ENCODE peak calls at places on chromosomes 12 and 14, in eight cellular contexts. M is GM06990, L is tibial artery, F is right lobe of liver, T is cardiac fibroblast, J is ovary, V is NB4, D is lower lobe of right lung. R is an unnamed sample.

GRCh38 chr12:49706351-49707126 is 666 bp downstream of the FMNL3 start:
- DNase-seq in D (peak; percentile 55), L (peak; percentile 25), M (peak; percentile 49), T (peak; percentile 49), V (peak; percentile 36), J (peak; percentile 70), F (peak; percentile 50), R (peak; percentile 39)

GRCh38 chr14:73718742-73719251 is 4.6 kb upstream of the PNMA1 start:
- DNase-seq in M (no peak), D (no peak), F (no peak), J (peak; percentile 85), L (no peak), V (no peak), T (no peak), R (no peak)

GRCh38 chr14:100873083-100873482 is 30.4 kb downstream of the RTL1 start:
- DNase-seq in D (peak; percentile 4), F (no peak), V (no peak), T (no peak), J (peak; percentile 29), M (no peak), L (no peak), R (peak; percentile 8)

GRCh38 chr12:16347391-16348298 is at the start of gene MGST1:
- DNase-seq in D (peak; percentile 90), L (peak; percentile 54), J (no peak), V (peak; percentile 89), M (peak; percentile 69), F (peak; percentile 93), T (peak; percentile 74), R (no peak)

GRCh38 chr12:127750076-127750840 is 516.7 kb upstream of the TMEM132C start:
- DNase-seq in J (no peak), F (no peak), M (no peak), D (no peak), V (no peak), L (no peak), T (no peak), R (no peak)

GRCh38 chr14:19823765-19824164 is 20.2 kb downstream of the OR4N2 start:
- DNase-seq in M (no peak), V (no peak), L (no peak), J (no peak), D (no peak), F (no peak), T (peak; percentile 47), R (no peak)

GRCh38 chr12:118120579-118121363 is 15.2 kb upstream of the PEBP1 start:
- DNase-seq in M (peak; percentile 36), F (peak; percentile 81), V (peak; percentile 80), L (peak; percentile 68), J (peak; percentile 91), D (peak; percentile 81), T (peak; percentile 78), R (peak; percentile 74)

GRCh38 chr14:31582286-31582691 is 21.1 kb downstream of the NUBPL start:
- DNase-seq in T (peak; percentile 41), J (peak; percentile 42), L (peak; percentile 33), V (no peak), D (no peak), M (no peak), F (no peak), R (no peak)

GRCh38 chr12:27610380-27610779 is 85.9 kb upstream of the REP15 start:
- DNase-seq in F (no peak), J (no peak), D (no peak), V (no peak), T (peak; percentile 53), M (no peak), L (no peak), R (no peak)

GRCh38 chr14:58746261-58746660 is 108.5 kb downstream of the DACT1 start:
- DNase-seq in L (no peak), J (no peak), T (peak; percentile 85), V (no peak), D (no peak), F (no peak), M (no peak), R (no peak)

GRCh38 chr12:104632724-104633181 is 176.0 kb downstream of the CHST11 start:
- DNase-seq in L (no peak), D (no peak), J (no peak), M (no peak), V (no peak), F (no peak), T (peak; percentile 36), R (no peak)

GRCh38 chr12:56157201-56158028 is 744 bp upstream of the MYL6 start:
- DNase-seq in M (peak; percentile 80), F (peak; percentile 70), D (peak; percentile 80), T (peak; percentile 85), L (peak; percentile 78), J (peak; percentile 90), V (peak; percentile 87), R (peak; percentile 79)

GRCh38 chr14:72608391-72609204 is 285.3 kb downstream of the DPF3 start:
- DNase-seq in M (no peak), V (peak; percentile 43), D (no peak), J (no peak), F (no peak), L (no peak), T (peak; percentile 91), R (no peak)

GRCh38 chr12:85588221-85588620 is 248.0 kb downstream of the RASSF9 start:
- DNase-seq in L (no peak), F (no peak), M (no peak), T (no peak), D (no peak), V (no peak), J (no peak), R (no peak)

GRCh38 chr14:55556929-55557623 is 22.9 kb upstream of the KTN1 start:
- DNase-seq in J (peak; percentile 55), T (peak; percentile 77), M (no peak), D (peak; percentile 86), F (peak; percentile 81), L (peak; percentile 51), V (no peak), R (peak; percentile 87)

GRCh38 chr12:20967756-20968155 is 157.3 kb downstream of the SLCO1B3 start:
- DNase-seq in D (no peak), M (no peak), T (no peak), J (no peak), F (no peak), L (no peak), V (no peak), R (no peak)

GRCh38 chr12:57111046-57111698 is at the start of gene STAT6:
- DNase-seq in F (peak; percentile 83), D (peak; percentile 92), T (peak; percentile 90), L (peak; percentile 93), J (peak; percentile 85), M (peak; percentile 80), V (peak; percentile 95), R (no peak)

GRCh38 chr14:99136401-99136800 is 135.6 kb downstream of the BCL11B start:
- DNase-seq in F (peak; percentile 15), J (no peak), M (no peak), L (peak; percentile 5), V (no peak), T (no peak), D (no peak), R (no peak)

GRCh38 chr12:22800332-22800731 is 175.4 kb downstream of the ETNK1 start:
- DNase-seq in T (no peak), V (no peak), J (no peak), L (no peak), F (no peak), M (no peak), D (no peak), R (no peak)

GRCh38 chr12:123532021-123532420 is 1.5 kb downstream of the RILPL1 start:
- DNase-seq in J (no peak), V (peak; percentile 90), D (no peak), F (no peak), T (peak; percentile 39), M (peak; percentile 40), L (peak; percentile 41), R (no peak)

GRCh38 chr14:93041830-93042229 is 73.9 kb downstream of the ITPK1 start:
- DNase-seq in F (no peak), M (no peak), L (no peak), J (no peak), D (no peak), V (no peak), T (no peak), R (no peak)

GRCh38 chr14:79809849-79810612 is 401.3 kb downstream of the DIO2 start:
- DNase-seq in L (no peak), M (no peak), V (peak; percentile 13), D (no peak), T (peak; percentile 45), J (no peak), F (no peak), R (peak; percentile 8)

GRCh38 chr14:100246809-100247428 is 8.0 kb downstream of the YY1 start:
- DNase-seq in M (no peak), F (no peak), J (no peak), T (peak; percentile 55), D (no peak), L (no peak), V (peak; percentile 70), R (peak; percentile 27)

GRCh38 chr14:25118671-25119070 is 68.7 kb upstream of the STXBP6 start:
- DNase-seq in L (no peak), T (no peak), D (no peak), F (no peak), J (no peak), V (no peak), M (no peak), R (no peak)

GRCh38 chr12:46524778-46525177 is 152.2 kb upstream of the SLC38A2 start:
- DNase-seq in F (peak; percentile 61), L (peak; percentile 65), T (peak; percentile 96), V (no peak), D (peak; percentile 53), J (peak; percentile 94), M (no peak), R (peak; percentile 83)

DNA sequence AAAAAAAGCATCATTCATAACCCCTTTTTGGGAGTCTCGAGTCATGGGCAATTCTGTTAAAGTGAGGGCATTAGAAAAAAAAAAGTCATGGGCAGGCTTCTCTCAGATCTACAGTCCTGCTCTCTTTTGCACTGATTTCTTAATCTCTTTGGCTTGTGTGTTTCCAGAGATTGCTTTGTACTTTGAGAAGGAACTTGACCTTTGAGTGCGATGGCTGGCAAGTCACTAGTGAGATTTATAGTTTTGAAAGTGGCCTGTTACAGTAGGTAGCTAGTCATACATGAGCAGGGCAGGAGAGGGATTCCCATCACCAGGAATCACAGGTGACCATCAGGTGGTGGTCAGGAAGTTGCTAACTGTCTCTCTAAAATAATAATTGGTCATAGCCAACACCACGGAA is 119.6 kb downstream of the KCNMB4 start:
- DNase-seq in D (no peak), J (no peak), M (no peak), V (no peak), F (no peak), T (no peak), L (no peak), R (no peak)
- H3K4me3 ChIP-seq in D (no peak overlapping the region), J (no peak overlapping the region), M (no peak overlapping the region), V (no peak overlapping the region), F (no peak overlapping the region), T (no peak overlapping the region), L (no peak overlapping the region), R (no peak overlapping the region)

GRCh38 chr12:88325076-88325827 is 183.1 kb downstream of the TMTC3 start:
- DNase-seq in F (no peak), L (no peak), J (no peak), D (no peak), V (no peak), T (peak; percentile 95), M (no peak), R (no peak)
- TF ChIP-seq CTCF in F (no peak), L (no peak), J (no peak), D (no peak), V (no peak), T (peak; percentile 32), M (no peak), R (no peak)

GRCh38 chr12:70364695-70365397 is 1.2 kb upstream of the KCNMB4 start:
- DNase-seq in F (no peak), D (no peak), T (no peak), J (no peak), M (no peak), L (no peak), V (no peak), R (no peak)
- H3K4me3 ChIP-seq in F (no peak overlapping the region), D (peak overlapping the region; percentile 73), T (peak overlapping the region; percentile 75), J (no peak overlapping the region), M (peak overlapping the region; percentile 72), L (peak overlapping the region; percentile 92), V (peak overlapping the region; percentile 60), R (no peak overlapping the region)

GRCh38 chr14:40616579-40616978 is 990.1 kb upstream of the LRFN5 start:
- DNase-seq in L (no peak), F (no peak), V (no peak), D (no peak), J (no peak), T (no peak), M (no peak), R (no peak)
- TF ChIP-seq CTCF in L (no peak), F (no peak), V (no peak), D (no peak), J (no peak), T (no peak), M (no peak), R (no peak)